ENCODE peak calls at places on chromosomes 12 and 14, in five cellular contexts. One of them, this sample, is unnamed.

GRCh38 chr12:38892090-38892786 is 13.2 kb downstream of the CPNE8 start:
- DNase-seq in mammary epithelial cell: peak; percentile 12
- DNase-seq in psoas muscle: no peak
- DNase-seq in CD4-positive, alpha-beta T cell: no peak
- DNase-seq in activated CD8-positive, alpha-beta memory T cell treated with anti-CD3 and anti-CD28 coated beads, Interleukin-2, amount 10 ng/mL, durations not matched to agents 7 days and 5 days: no peak
- DNase-seq in this sample: peak; percentile 89

GRCh38 chr14:55802986-55803431 is 223.0 kb downstream of the KTN1 start:
- DNase-seq in CD4-positive, alpha-beta T cell: no peak
- DNase-seq in psoas muscle: no peak
- DNase-seq in mammary epithelial cell: peak; percentile 83
- DNase-seq in activated CD8-positive, alpha-beta memory T cell treated with anti-CD3 and anti-CD28 coated beads, Interleukin-2, amount 10 ng/mL, durations not matched to agents 7 days and 5 days: no peak
- DNase-seq in this sample: peak; percentile 95

GRCh38 chr12:65827827-65828231 is 3.5 kb downstream of the HMGA2 start:
- DNase-seq in mammary epithelial cell: no peak
- DNase-seq in CD4-positive, alpha-beta T cell: no peak
- DNase-seq in activated CD8-positive, alpha-beta memory T cell treated with anti-CD3 and anti-CD28 coated beads, Interleukin-2, amount 10 ng/mL, durations not matched to agents 7 days and 5 days: no peak
- DNase-seq in psoas muscle: no peak
- DNase-seq in this sample: peak; percentile 35

GRCh38 chr14:99287269-99287942 is 15.4 kb upstream of the BCL11B start:
- DNase-seq in mammary epithelial cell: no peak
- DNase-seq in psoas muscle: no peak
- DNase-seq in activated CD8-positive, alpha-beta memory T cell treated with anti-CD3 and anti-CD28 coated beads, Interleukin-2, amount 10 ng/mL, durations not matched to agents 7 days and 5 days: peak; percentile 84
- DNase-seq in CD4-positive, alpha-beta T cell: no peak
- DNase-seq in this sample: no peak

GRCh38 chr12:69585189-69586062 is at the start of gene CCT2:
- DNase-seq in psoas muscle: peak; percentile 99
- DNase-seq in CD4-positive, alpha-beta T cell: peak; percentile 96
- DNase-seq in mammary epithelial cell: peak; percentile 90
- DNase-seq in activated CD8-positive, alpha-beta memory T cell treated with anti-CD3 and anti-CD28 coated beads, Interleukin-2, amount 10 ng/mL, durations not matched to agents 7 days and 5 days: peak; percentile 97
- DNase-seq in this sample: peak; percentile 88

GRCh38 chr12:111361717-111362576 is 6.9 kb downstream of the PHETA1 start:
- DNase-seq in CD4-positive, alpha-beta T cell: no peak
- DNase-seq in activated CD8-positive, alpha-beta memory T cell treated with anti-CD3 and anti-CD28 coated beads, Interleukin-2, amount 10 ng/mL, durations not matched to agents 7 days and 5 days: no peak
- DNase-seq in psoas muscle: peak; percentile 54
- DNase-seq in mammary epithelial cell: no peak
- DNase-seq in this sample: no peak

GRCh38 chr14:101843665-101844064 is 82.2 kb downstream of the PPP2R5C start:
- DNase-seq in activated CD8-positive, alpha-beta memory T cell treated with anti-CD3 and anti-CD28 coated beads, Interleukin-2, amount 10 ng/mL, durations not matched to agents 7 days and 5 days: peak; percentile 74
- DNase-seq in mammary epithelial cell: no peak
- DNase-seq in CD4-positive, alpha-beta T cell: peak; percentile 55
- DNase-seq in psoas muscle: no peak
- DNase-seq in this sample: no peak

GRCh38 chr14:86515195-86515594 is 985.3 kb downstream of the FLRT2 start:
- DNase-seq in mammary epithelial cell: no peak
- DNase-seq in psoas muscle: no peak
- DNase-seq in activated CD8-positive, alpha-beta memory T cell treated with anti-CD3 and anti-CD28 coated beads, Interleukin-2, amount 10 ng/mL, durations not matched to agents 7 days and 5 days: no peak
- DNase-seq in CD4-positive, alpha-beta T cell: no peak
- DNase-seq in this sample: no peak

GRCh38 chr14:95664546-95664945 is 21.7 kb upstream of the TCL1B start:
- DNase-seq in CD4-positive, alpha-beta T cell: no peak
- DNase-seq in mammary epithelial cell: no peak
- DNase-seq in psoas muscle: no peak
- DNase-seq in activated CD8-positive, alpha-beta memory T cell treated with anti-CD3 and anti-CD28 coated beads, Interleukin-2, amount 10 ng/mL, durations not matched to agents 7 days and 5 days: no peak
- DNase-seq in this sample: no peak

This sample was measured in bronchial epithelial cell.